ENCODE peak calls at places on chromosomes 4 and X, in nine cellular contexts. Z is IMR-90, B is heart left ventricle, D is lower leg skin, I is cardiac fibroblast, T is left lung, P is fibroblast of lung, L is neural crest cell, X is colonic mucosa. K is an unnamed sample.

GRCh38 chr4:25821267-25821666 is 41.5 kb downstream of the SEL1L3 start:
- DNase-seq in Z (no peak), B (no peak), D (no peak), I (no peak), T (no peak), P (no peak), L (no peak), X (no peak), K (no peak)

GRCh38 chr4:127007336-127007735 is 625.4 kb upstream of the INTU start:
- DNase-seq in Z (no peak), B (no peak), D (no peak), I (no peak), T (no peak), P (no peak), L (no peak), X (no peak), K (no peak)

GRCh38 chrX:143306991-143307965 is 210.0 kb downstream of the SPANXN3 start:
- DNase-seq in Z (no peak), B (no peak), D (no peak), I (no peak), T (no peak), P (no peak), L (no peak), X (peak), K (no peak)

GRCh38 chr4:136690363-136690762 is 841.9 kb downstream of the PCDH18 start:
- DNase-seq in Z (peak), B (no peak), D (no peak), I (no peak), T (no peak), P (peak), L (no peak), X (no peak), K (no peak)

GRCh38 chrX:1181131-1181530 is 31.3 kb downstream of the CRLF2 start:
- DNase-seq in Z (no peak), B (no peak), D (no peak), I (no peak), T (no peak), P (no peak), L (no peak), X (no peak), K (no peak)

GRCh38 chr4:2962099-2962455 is 1.1 kb downstream of the NOP14 start:
- DNase-seq in Z (no peak), B (no peak), D (no peak), I (no peak), T (no peak), P (no peak), L (no peak), X (peak), K (no peak)

GRCh38 chr4:147854154-147854553 is 122.3 kb downstream of the ARHGAP10 start:
- DNase-seq in Z (no peak), B (no peak), D (no peak), I (no peak), T (no peak), P (no peak), L (no peak), X (no peak), K (no peak)

GRCh38 chr4:100842856-100843255 is 325.0 kb upstream of the EMCN start:
- DNase-seq in Z (no peak), B (no peak), D (no peak), I (peak), T (no peak), P (peak), L (no peak), X (no peak), K (no peak)

GRCh38 chrX:65451663-65452062 is 82.9 kb downstream of the LAS1L start:
- DNase-seq in Z (peak), B (no peak), D (no peak), I (peak), T (no peak), P (peak), L (peak), X (peak), K (no peak)

GRCh38 chr4:8276358-8277240 is 7.0 kb downstream of the HTRA3 start:
- DNase-seq in Z (peak), B (peak), D (no peak), I (peak), T (no peak), P (peak), L (no peak), X (no peak), K (no peak)

GRCh38 chr4:139609647-139610046 is 53.6 kb upstream of the SETD7 start:
- DNase-seq in Z (peak), B (no peak), D (no peak), I (peak), T (no peak), P (peak), L (no peak), X (no peak), K (no peak)

GRCh38 chrX:21438792-21439191 is 64.6 kb downstream of the CNKSR2 start:
- DNase-seq in Z (no peak), B (no peak), D (no peak), I (no peak), T (no peak), P (no peak), L (no peak), X (no peak), K (no peak)

GRCh38 chrX:1336331-1337143 is at the start of gene IL3RA:
- DNase-seq in Z (no peak), B (peak), D (peak), I (peak), T (peak), P (no peak), L (no peak), X (peak), K (no peak)

GRCh38 chr4:156255608-156256007 is 301.9 kb upstream of the CTSO start:
- DNase-seq in Z (no peak), B (no peak), D (no peak), I (no peak), T (no peak), P (peak), L (no peak), X (no peak), K (no peak)

GRCh38 chr4:77203380-77204197 is 46.6 kb downstream of the CCNG2 start:
- DNase-seq in Z (peak), B (peak), D (peak), I (peak), T (peak), P (peak), L (peak), X (peak), K (peak)

GRCh38 chrX:35664838-35665237 is 133.3 kb upstream of the MAGEB16 start:
- DNase-seq in Z (no peak), B (no peak), D (no peak), I (no peak), T (no peak), P (no peak), L (no peak), X (no peak), K (no peak)

GRCh38 chrX:11064276-11064675 is 46.9 kb upstream of the HCCS start:
- DNase-seq in Z (no peak), B (no peak), D (no peak), I (no peak), T (no peak), P (no peak), L (no peak), X (no peak), K (no peak)

GRCh38 chr4:125666635-125667034 is 351.9 kb downstream of the FAT4 start:
- DNase-seq in Z (no peak), B (no peak), D (no peak), I (no peak), T (no peak), P (no peak), L (no peak), X (no peak), K (no peak)

GRCh38 chr4:14897217-14897616 is 105.1 kb upstream of the CPEB2 start:
- DNase-seq in Z (no peak), B (no peak), D (no peak), I (no peak), T (peak), P (no peak), L (no peak), X (no peak), K (no peak)

GRCh38 chr4:22427676-22428075 is 88.2 kb downstream of the ADGRA3 start:
- DNase-seq in Z (no peak), B (no peak), D (no peak), I (no peak), T (no peak), P (no peak), L (no peak), X (no peak), K (no peak)

GRCh38 chr4:69093681-69094080 is 2.6 kb upstream of the UGT2B7 start:
- DNase-seq in Z (no peak), B (no peak), D (no peak), I (no peak), T (no peak), P (peak), L (no peak), X (no peak), K (no peak)

GRCh38 chr4:18976884-18977283 is 955.3 kb upstream of the LCORL start:
- DNase-seq in Z (no peak), B (no peak), D (no peak), I (no peak), T (no peak), P (no peak), L (no peak), X (no peak), K (no peak)
- TF ChIP-seq CTCF in Z (no peak), B (no peak), D (no peak), I (no peak), T (no peak), P (no peak), L (no peak), X (no peak), K (no peak)

GRCh38 chr4:122218762-122219161 is 66.6 kb downstream of the BLTP1 start:
- DNase-seq in Z (peak), B (no peak), D (no peak), I (peak), T (no peak), P (peak), L (no peak), X (no peak), K (no peak)
- TF ChIP-seq CTCF in Z (peak), B (peak), D (no peak), I (peak), T (peak), P (peak), L (peak), X (peak), K (no peak)

GRCh38 chr4:1763070-1763549 is 30.0 kb upstream of the FGFR3 start:
- DNase-seq in Z (no peak), B (no peak), D (no peak), I (no peak), T (no peak), P (no peak), L (no peak), X (no peak), K (no peak)
- TF ChIP-seq CTCF in Z (no peak), B (no peak), D (no peak), I (no peak), T (no peak), P (no peak), L (no peak), X (no peak), K (no peak)

GRCh38 chr4:48082956-48083355 is 51.1 kb downstream of the TXK start:
- DNase-seq in Z (no peak), B (no peak), D (no peak), I (no peak), T (no peak), P (no peak), L (no peak), X (no peak), K (no peak)
- TF ChIP-seq CTCF in Z (no peak), B (no peak), D (no peak), I (no peak), T (no peak), P (no peak), L (no peak), X (no peak), K (no peak)

GRCh38 chr4:98110214-98110613 is 33.1 kb downstream of the STPG2 start:
- DNase-seq in Z (no peak), B (no peak), D (no peak), I (no peak), T (no peak), P (no peak), L (no peak), X (no peak), K (no peak)

GRCh38 chr4:98117363-98117762 is 25.9 kb downstream of the STPG2 start:
- DNase-seq in Z (no peak), B (no peak), D (no peak), I (no peak), T (no peak), P (no peak), L (no peak), X (no peak), K (no peak)

GRCh38 chr4:98110929-98111328 is 32.3 kb downstream of the STPG2 start:
- DNase-seq in Z (no peak), B (no peak), D (no peak), I (no peak), T (no peak), P (no peak), L (no peak), X (no peak), K (no peak)

GRCh38 chr4:98113005-98113404 is 30.3 kb downstream of the STPG2 start:
- DNase-seq in Z (peak), B (peak), D (no peak), I (peak), T (no peak), P (peak), L (no peak), X (no peak), K (no peak)
- TF ChIP-seq CTCF in Z (peak), B (peak), D (no peak), I (peak), T (no peak), P (peak), L (peak), X (no peak), K (no peak)

GRCh38 chrX:145393702-145394235 is 146.5 kb downstream of the SPANXN1 start:
- DNase-seq in Z (no peak), B (no peak), D (no peak), I (no peak), T (no peak), P (no peak), L (no peak), X (no peak), K (no peak)
- TF ChIP-seq CTCF in Z (no peak), B (no peak), D (no peak), I (no peak), T (peak), P (no peak), L (peak), X (peak), K (no peak)

K was measured in activated B cell treated with CpG ODN at 0.5 μM for 24 hours.